ENCODE peak calls at places on chromosomes 12 and 14, in nine cellular contexts. One of them, this sample, is unnamed.
A peak's percentile ranks its signal among the peaks of the same experiment; 100 is the strongest.

GRCh38 chr14:90294872-90295271 is 36.9 kb downstream of the NRDE2 start:
- DNase-seq in HFF-Myc: no peak
- DNase-seq in MM.1S: no peak
- DNase-seq in NCI-H748 treated with DMSO at 0.1 percent for 48 hours: no peak
- DNase-seq in hypothalamus: no peak
- DNase-seq in AG09319: no peak
- DNase-seq in small intestine: no peak
- DNase-seq in ecto neural progenitor cell: no peak
- DNase-seq in stimulated activated CD8-positive, alpha-beta memory T cell treated with anti-CD3 and anti-CD28 coated beads, Interleukin-2, amount 100 ng/mL, for 48 hours: no peak
- DNase-seq in this sample: peak; percentile 47

GRCh38 chr12:31732926-31733548 is 4.2 kb upstream of the AMN1 start:
- DNase-seq in hypothalamus: no peak
- DNase-seq in MM.1S: no peak
- DNase-seq in NCI-H748 treated with DMSO at 0.1 percent for 48 hours: no peak
- DNase-seq in HFF-Myc: peak; percentile 76
- DNase-seq in AG09319: no peak
- DNase-seq in ecto neural progenitor cell: no peak
- DNase-seq in small intestine: peak; percentile 93
- DNase-seq in stimulated activated CD8-positive, alpha-beta memory T cell treated with anti-CD3 and anti-CD28 coated beads, Interleukin-2, amount 100 ng/mL, for 48 hours: peak; percentile 43
- DNase-seq in this sample: peak; percentile 85

GRCh38 chr12:94621662-94622359 is 28.5 kb downstream of the TMCC3 start:
- DNase-seq in HFF-Myc: no peak
- DNase-seq in small intestine: peak; percentile 90
- DNase-seq in hypothalamus: no peak
- DNase-seq in AG09319: no peak
- DNase-seq in stimulated activated CD8-positive, alpha-beta memory T cell treated with anti-CD3 and anti-CD28 coated beads, Interleukin-2, amount 100 ng/mL, for 48 hours: no peak
- DNase-seq in MM.1S: peak; percentile 83
- DNase-seq in ecto neural progenitor cell: no peak
- DNase-seq in NCI-H748 treated with DMSO at 0.1 percent for 48 hours: no peak
- DNase-seq in this sample: peak; percentile 55

GRCh38 chr12:1481326-1481725 is 113.1 kb downstream of the FBXL14 start:
- DNase-seq in HFF-Myc: no peak
- DNase-seq in NCI-H748 treated with DMSO at 0.1 percent for 48 hours: no peak
- DNase-seq in hypothalamus: no peak
- DNase-seq in AG09319: no peak
- DNase-seq in ecto neural progenitor cell: no peak
- DNase-seq in stimulated activated CD8-positive, alpha-beta memory T cell treated with anti-CD3 and anti-CD28 coated beads, Interleukin-2, amount 100 ng/mL, for 48 hours: no peak
- DNase-seq in MM.1S: no peak
- DNase-seq in small intestine: no peak
- DNase-seq in this sample: no peak

GRCh38 chr12:12482959-12483358 is 79.7 kb downstream of the DUSP16 start:
- DNase-seq in AG09319: no peak
- DNase-seq in HFF-Myc: no peak
- DNase-seq in MM.1S: no peak
- DNase-seq in hypothalamus: no peak
- DNase-seq in stimulated activated CD8-positive, alpha-beta memory T cell treated with anti-CD3 and anti-CD28 coated beads, Interleukin-2, amount 100 ng/mL, for 48 hours: no peak
- DNase-seq in ecto neural progenitor cell: no peak
- DNase-seq in NCI-H748 treated with DMSO at 0.1 percent for 48 hours: no peak
- DNase-seq in small intestine: peak; percentile 54
- DNase-seq in this sample: no peak

GRCh38 chr14:54278087-54278486 is 118.7 kb upstream of the CDKN3 start:
- DNase-seq in hypothalamus: no peak
- DNase-seq in AG09319: no peak
- DNase-seq in ecto neural progenitor cell: no peak
- DNase-seq in small intestine: no peak
- DNase-seq in NCI-H748 treated with DMSO at 0.1 percent for 48 hours: no peak
- DNase-seq in HFF-Myc: no peak
- DNase-seq in MM.1S: no peak
- DNase-seq in stimulated activated CD8-positive, alpha-beta memory T cell treated with anti-CD3 and anti-CD28 coated beads, Interleukin-2, amount 100 ng/mL, for 48 hours: no peak
- DNase-seq in this sample: no peak

GRCh38 chr14:68660495-68660894 is 132.4 kb downstream of the ZFP36L1 start:
- DNase-seq in hypothalamus: no peak
- DNase-seq in ecto neural progenitor cell: no peak
- DNase-seq in small intestine: no peak
- DNase-seq in AG09319: no peak
- DNase-seq in stimulated activated CD8-positive, alpha-beta memory T cell treated with anti-CD3 and anti-CD28 coated beads, Interleukin-2, amount 100 ng/mL, for 48 hours: no peak
- DNase-seq in HFF-Myc: no peak
- DNase-seq in MM.1S: no peak
- DNase-seq in NCI-H748 treated with DMSO at 0.1 percent for 48 hours: no peak
- DNase-seq in this sample: no peak

GRCh38 chr12:88810806-88811205 is 230.5 kb upstream of the KITLG start:
- DNase-seq in HFF-Myc: no peak
- DNase-seq in ecto neural progenitor cell: no peak
- DNase-seq in AG09319: no peak
- DNase-seq in small intestine: no peak
- DNase-seq in stimulated activated CD8-positive, alpha-beta memory T cell treated with anti-CD3 and anti-CD28 coated beads, Interleukin-2, amount 100 ng/mL, for 48 hours: no peak
- DNase-seq in hypothalamus: no peak
- DNase-seq in NCI-H748 treated with DMSO at 0.1 percent for 48 hours: no peak
- DNase-seq in MM.1S: no peak
- DNase-seq in this sample: peak; percentile 4

GRCh38 chr14:50667491-50668007 is 557 bp downstream of the SAV1 start:
- DNase-seq in MM.1S: peak; percentile 35
- DNase-seq in small intestine: peak; percentile 38
- DNase-seq in stimulated activated CD8-positive, alpha-beta memory T cell treated with anti-CD3 and anti-CD28 coated beads, Interleukin-2, amount 100 ng/mL, for 48 hours: peak; percentile 5
- DNase-seq in ecto neural progenitor cell: no peak
- DNase-seq in hypothalamus: no peak
- DNase-seq in HFF-Myc: no peak
- DNase-seq in NCI-H748 treated with DMSO at 0.1 percent for 48 hours: peak; percentile 50
- DNase-seq in AG09319: no peak
- DNase-seq in this sample: no peak

GRCh38 chr14:68521952-68522509 is 270.8 kb downstream of the ZFP36L1 start:
- DNase-seq in stimulated activated CD8-positive, alpha-beta memory T cell treated with anti-CD3 and anti-CD28 coated beads, Interleukin-2, amount 100 ng/mL, for 48 hours: no peak
- DNase-seq in MM.1S: no peak
- DNase-seq in HFF-Myc: no peak
- DNase-seq in AG09319: no peak
- DNase-seq in hypothalamus: no peak
- DNase-seq in NCI-H748 treated with DMSO at 0.1 percent for 48 hours: no peak
- DNase-seq in ecto neural progenitor cell: peak; percentile 34
- DNase-seq in small intestine: no peak
- DNase-seq in this sample: no peak

GRCh38 chr12:69679119-69679518 is 20.0 kb downstream of the BEST3 start:
- DNase-seq in AG09319: no peak
- DNase-seq in hypothalamus: no peak
- DNase-seq in NCI-H748 treated with DMSO at 0.1 percent for 48 hours: no peak
- DNase-seq in MM.1S: no peak
- DNase-seq in stimulated activated CD8-positive, alpha-beta memory T cell treated with anti-CD3 and anti-CD28 coated beads, Interleukin-2, amount 100 ng/mL, for 48 hours: no peak
- DNase-seq in small intestine: peak; percentile 67
- DNase-seq in HFF-Myc: no peak
- DNase-seq in ecto neural progenitor cell: no peak
- DNase-seq in this sample: no peak

This sample was measured in mesenchymal stem cell.